ENCODE peak calls at places on chromosomes 7 and 10, in ten cellular contexts. Y, E, V, A, D, H, Q, S, B and K are unnamed samples.
A peak's percentile ranks its signal among the peaks of the same experiment; 100 is the strongest.

GRCh38 chr10:13555884-13556529 is 27.2 kb upstream of the BEND7 start:
- DNase-seq in E (no peak), Q (no peak), Y (no peak), D (no peak), V (no peak), B (no peak), S (no peak), A (no peak), H (no peak), K (no peak)

GRCh38 chr10:38038107-38038931 is 27.8 kb downstream of the ZNF33A start:
- DNase-seq in Q (no peak), S (peak; percentile 11), D (no peak), V (no peak), E (no peak), A (no peak), H (no peak), Y (no peak), B (no peak), K (no peak)

GRCh38 chr10:105973252-105973877 is 1191.1 kb downstream of the SORCS1 start:
- DNase-seq in D (no peak), A (no peak), V (peak; percentile 13), S (no peak), Y (no peak), B (no peak), E (no peak), Q (no peak), H (no peak), K (no peak)

GRCh38 chr10:31090894-31091607 is 59.4 kb upstream of the ZNF438 start:
- DNase-seq in V (peak; percentile 88), D (no peak), Q (no peak), H (no peak), B (no peak), E (no peak), S (peak; percentile 12), A (no peak), Y (no peak), K (no peak)

GRCh38 chr10:112899396-112900065 is 50.5 kb upstream of the TCF7L2 start:
- DNase-seq in Y (no peak), A (no peak), B (peak; percentile 41), H (no peak), D (no peak), V (no peak), Q (no peak), E (no peak), S (no peak), K (no peak)

GRCh38 chr10:71832967-71833366 is 18.1 kb downstream of the PSAP start:
- DNase-seq in V (no peak), A (no peak), D (no peak), B (no peak), Q (no peak), E (no peak), H (no peak), S (no peak), Y (peak; percentile 6), K (no peak)

GRCh38 chr10:95447733-95448132 is 113.4 kb downstream of the SORBS1 start:
- DNase-seq in B (no peak), S (peak; percentile 14), A (no peak), Y (no peak), E (no peak), Q (no peak), H (peak; percentile 18), V (peak; percentile 82), D (peak; percentile 33), K (no peak)

GRCh38 chr7:144854839-144855424 is 19.1 kb upstream of the TPK1 start:
- DNase-seq in Y (no peak), B (no peak), V (peak; percentile 54), S (peak; percentile 59), Q (no peak), D (no peak), H (peak; percentile 52), E (no peak), A (no peak), K (peak; percentile 5)

GRCh38 chr10:114261116-114261515 is 22.1 kb downstream of the VWA2 start:
- DNase-seq in V (peak; percentile 83), Y (no peak), Q (no peak), B (no peak), E (peak; percentile 51), H (peak; percentile 41), S (peak; percentile 18), A (no peak), D (no peak), K (no peak)

GRCh38 chr10:26890956-26891355 is 30.2 kb upstream of the ABI1 start:
- DNase-seq in B (peak; percentile 70), V (peak; percentile 81), Q (no peak), S (peak; percentile 76), A (no peak), H (peak; percentile 81), Y (no peak), E (peak; percentile 41), D (no peak), K (peak; percentile 24)

GRCh38 chr10:58775960-58776574 is 263.4 kb downstream of the BICC1 start:
- DNase-seq in V (peak; percentile 89), E (peak; percentile 43), S (peak; percentile 62), D (no peak), Q (peak; percentile 25), Y (no peak), H (peak; percentile 81), A (no peak), B (no peak), K (no peak)

GRCh38 chr7:129553861-129554530 is 51.7 kb downstream of the SMKR1 start:
- DNase-seq in S (peak; percentile 43), V (no peak), H (peak; percentile 51), B (no peak), D (no peak), Q (no peak), Y (no peak), A (no peak), E (no peak), K (no peak)

DNA sequence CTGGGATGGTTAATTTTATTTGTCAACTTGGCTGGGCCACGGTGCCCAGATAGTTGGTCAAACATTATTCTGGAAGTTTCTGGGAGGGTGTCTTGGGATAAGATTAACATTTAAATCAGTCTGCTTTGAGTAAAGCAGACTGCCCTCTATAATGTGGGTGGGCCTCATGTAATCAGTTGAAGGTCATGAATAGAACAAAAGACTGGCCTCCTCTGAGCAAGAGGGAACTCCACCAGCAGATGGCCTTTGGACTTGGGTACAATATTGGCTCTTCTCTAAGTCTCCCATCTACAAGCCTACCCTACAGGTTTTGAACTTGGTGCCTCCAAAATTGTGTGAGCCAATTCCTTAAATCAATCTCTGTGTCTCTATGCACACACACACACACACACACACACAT is 61.8 kb downstream of the PLXNA4 start:
- DNase-seq in Q (no peak), E (no peak), D (no peak), Y (no peak), A (no peak), B (no peak), H (no peak), S (no peak), V (no peak), K (no peak)
- H3K4me3 ChIP-seq in Q (no peak overlapping the region), E (no peak overlapping the region), D (no peak overlapping the region), Y (no peak overlapping the region), A (no peak overlapping the region), B (no peak overlapping the region), H (no peak overlapping the region), S (no peak overlapping the region), V (no peak overlapping the region), K (no peak overlapping the region)

GRCh38 chr10:132396495-132397035 is 435 bp upstream of the PWWP2B start:
- DNase-seq in A (peak; percentile 68), S (peak; percentile 37), E (no peak), Y (peak; percentile 83), V (peak; percentile 56), H (peak; percentile 14), Q (no peak), D (peak; percentile 68), B (peak; percentile 63), K (no peak)
- H3K4me3 ChIP-seq in A (peak overlapping the region; percentile 84), S (peak overlapping the region; percentile 58), E (peak overlapping the region; percentile 70), Y (peak overlapping the region; percentile 99), V (peak overlapping the region; percentile 62), H (peak overlapping the region; percentile 9), Q (peak overlapping the region; percentile 32), D (peak overlapping the region; percentile 74), B (peak overlapping the region; percentile 59), K (peak overlapping the region; percentile 29)

GRCh38 chr10:103367379-103367781 is 396 bp upstream of the TAF5 start:
- DNase-seq in E (no peak), H (no peak), B (no peak), S (no peak), A (no peak), D (no peak), Y (no peak), Q (no peak), V (peak; percentile 1), K (no peak)
- H3K4me3 ChIP-seq in E (peak overlapping the region; percentile 75), H (peak overlapping the region; percentile 71), B (peak overlapping the region; percentile 82), S (peak overlapping the region; percentile 86), A (peak overlapping the region; percentile 75), D (peak overlapping the region; percentile 61), Y (peak overlapping the region; percentile 98), Q (peak overlapping the region; percentile 88), V (peak overlapping the region; percentile 80), K (peak overlapping the region; percentile 69)

GRCh38 chr7:87213801-87214200 is 5.7 kb downstream of the TMEM243 start:
- DNase-seq in V (peak; percentile 22), Y (no peak), S (no peak), D (no peak), E (no peak), B (no peak), A (no peak), Q (no peak), H (peak; percentile 40), K (no peak)
- H3K4me3 ChIP-seq in V (no peak overlapping the region), Y (no peak overlapping the region), S (no peak overlapping the region), D (no peak overlapping the region), E (no peak overlapping the region), B (no peak overlapping the region), A (no peak overlapping the region), Q (no peak overlapping the region), H (no peak overlapping the region), K (no peak overlapping the region)

GRCh38 chr10:93193886-93194285 is 120.2 kb downstream of the CYP26A1 start:
- DNase-seq in H (no peak), Q (no peak), B (no peak), E (no peak), A (no peak), Y (no peak), V (no peak), S (no peak), D (no peak), K (no peak)

GRCh38 chr10:93198401-93199175 is 124.9 kb downstream of the CYP26A1 start:
- DNase-seq in Q (no peak), H (peak; percentile 29), A (no peak), S (peak; percentile 51), B (no peak), Y (no peak), V (peak; percentile 76), E (no peak), D (no peak), K (peak; percentile 76)

GRCh38 chr10:93204494-93205485 is 131.1 kb downstream of the CYP26A1 start:
- DNase-seq in Y (no peak), E (no peak), D (no peak), S (no peak), V (no peak), A (no peak), Q (no peak), B (no peak), H (no peak), K (no peak)

DNA sequence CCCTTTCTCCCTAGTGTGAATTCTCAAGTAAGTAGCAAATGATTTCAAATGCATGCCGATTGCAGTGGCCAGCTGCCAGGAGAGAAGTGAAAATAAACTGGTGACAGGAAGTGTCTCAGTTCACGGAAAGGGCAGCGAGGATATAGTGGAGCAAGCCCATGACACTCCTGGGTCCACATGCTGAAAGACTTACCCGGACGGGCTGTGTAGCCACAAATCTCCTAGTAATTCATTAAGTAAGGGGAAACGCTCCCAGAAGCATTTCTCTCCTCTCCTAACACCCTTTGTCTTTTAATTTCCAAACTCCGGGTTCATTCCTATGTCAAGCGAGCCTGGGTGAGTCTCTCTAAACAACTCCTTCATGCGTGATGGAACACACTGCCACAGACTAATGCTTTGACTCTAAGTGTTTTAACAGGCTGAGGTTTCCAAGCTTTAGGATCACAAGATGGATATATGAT is 125.6 kb downstream of the CYP26A1 start:
- DNase-seq in S (peak; percentile 54), Q (no peak), D (peak; percentile 16), A (peak; percentile 34), Y (peak; percentile 84), H (peak; percentile 35), B (no peak), V (peak; percentile 80), E (peak; percentile 55), K (peak; percentile 97)
- H3K4me3 ChIP-seq in S (peak overlapping the region; percentile 42), Q (no peak overlapping the region), D (peak overlapping the region; percentile 20), A (peak overlapping the region; percentile 24), Y (peak overlapping the region; percentile 39), H (peak overlapping the region; percentile 23), B (no peak overlapping the region), V (no peak overlapping the region), E (peak overlapping the region; percentile 17), K (peak overlapping the region; percentile 32)